ENCODE peak calls at places on chromosomes 16 and 17, in ten cellular contexts. One of them, this sample, is unnamed.

GRCh38 chr17:31803494-31804213 is 55.4 kb downstream of the COPRS start:
- DNase-seq in AG10803: no peak
- DNase-seq in skeletal muscle cell: no peak
- DNase-seq in esophagus muscularis mucosa: no peak
- DNase-seq in fibroblast of gingiva: no peak
- DNase-seq in stimulated activated CD4-positive, alpha-beta T cell treated with anti-CD3 and anti-CD28 coated beads, Interleukin-4, amount 100 ng/mL, for 24 hours: no peak
- DNase-seq in CD4-positive, alpha-beta memory T cell: no peak
- DNase-seq in A172: no peak
- DNase-seq in sciatic nerve: no peak
- DNase-seq in T-helper 2 cell: no peak
- DNase-seq in this sample: no peak

GRCh38 chr16:24253192-24253591 is 2.9 kb upstream of the CACNG3 start:
- DNase-seq in AG10803: peak; percentile 24
- DNase-seq in skeletal muscle cell: no peak
- DNase-seq in esophagus muscularis mucosa: no peak
- DNase-seq in fibroblast of gingiva: no peak
- DNase-seq in stimulated activated CD4-positive, alpha-beta T cell treated with anti-CD3 and anti-CD28 coated beads, Interleukin-4, amount 100 ng/mL, for 24 hours: peak; percentile 40
- DNase-seq in CD4-positive, alpha-beta memory T cell: peak; percentile 45
- DNase-seq in A172: no peak
- DNase-seq in sciatic nerve: no peak
- DNase-seq in T-helper 2 cell: peak; percentile 4
- DNase-seq in this sample: no peak

GRCh38 chr17:19641687-19642372 is 6.7 kb upstream of the ALDH3A2 start:
- DNase-seq in AG10803: no peak
- DNase-seq in skeletal muscle cell: no peak
- DNase-seq in esophagus muscularis mucosa: no peak
- DNase-seq in fibroblast of gingiva: no peak
- DNase-seq in stimulated activated CD4-positive, alpha-beta T cell treated with anti-CD3 and anti-CD28 coated beads, Interleukin-4, amount 100 ng/mL, for 24 hours: no peak
- DNase-seq in CD4-positive, alpha-beta memory T cell: no peak
- DNase-seq in A172: peak; percentile 26
- DNase-seq in sciatic nerve: no peak
- DNase-seq in T-helper 2 cell: no peak
- DNase-seq in this sample: no peak

GRCh38 chr17:42421479-42422332 is 1.4 kb downstream of the CAVIN1 start:
- DNase-seq in AG10803: peak; percentile 68
- DNase-seq in skeletal muscle cell: no peak
- DNase-seq in esophagus muscularis mucosa: no peak
- DNase-seq in fibroblast of gingiva: peak; percentile 62
- DNase-seq in stimulated activated CD4-positive, alpha-beta T cell treated with anti-CD3 and anti-CD28 coated beads, Interleukin-4, amount 100 ng/mL, for 24 hours: no peak
- DNase-seq in CD4-positive, alpha-beta memory T cell: no peak
- DNase-seq in A172: peak; percentile 75
- DNase-seq in sciatic nerve: peak; percentile 76
- DNase-seq in T-helper 2 cell: no peak
- DNase-seq in this sample: no peak

GRCh38 chr17:55446581-55447205 is 25.1 kb upstream of the MMD start:
- DNase-seq in AG10803: no peak
- DNase-seq in skeletal muscle cell: no peak
- DNase-seq in esophagus muscularis mucosa: no peak
- DNase-seq in fibroblast of gingiva: no peak
- DNase-seq in stimulated activated CD4-positive, alpha-beta T cell treated with anti-CD3 and anti-CD28 coated beads, Interleukin-4, amount 100 ng/mL, for 24 hours: no peak
- DNase-seq in CD4-positive, alpha-beta memory T cell: no peak
- DNase-seq in A172: no peak
- DNase-seq in sciatic nerve: no peak
- DNase-seq in T-helper 2 cell: no peak
- DNase-seq in this sample: no peak

GRCh38 chr16:75042423-75043174 is 43.8 kb downstream of the ZNRF1 start:
- DNase-seq in AG10803: peak; percentile 28
- DNase-seq in skeletal muscle cell: no peak
- DNase-seq in esophagus muscularis mucosa: no peak
- DNase-seq in fibroblast of gingiva: no peak
- DNase-seq in stimulated activated CD4-positive, alpha-beta T cell treated with anti-CD3 and anti-CD28 coated beads, Interleukin-4, amount 100 ng/mL, for 24 hours: no peak
- DNase-seq in CD4-positive, alpha-beta memory T cell: no peak
- DNase-seq in A172: no peak
- DNase-seq in sciatic nerve: no peak
- DNase-seq in T-helper 2 cell: no peak
- DNase-seq in this sample: no peak

GRCh38 chr16:23423496-23424049 is 29.4 kb downstream of the COG7 start:
- DNase-seq in AG10803: peak; percentile 96
- DNase-seq in skeletal muscle cell: peak; percentile 83
- DNase-seq in esophagus muscularis mucosa: peak; percentile 96
- DNase-seq in fibroblast of gingiva: peak; percentile 98
- DNase-seq in stimulated activated CD4-positive, alpha-beta T cell treated with anti-CD3 and anti-CD28 coated beads, Interleukin-4, amount 100 ng/mL, for 24 hours: no peak
- DNase-seq in CD4-positive, alpha-beta memory T cell: no peak
- DNase-seq in A172: peak; percentile 97
- DNase-seq in sciatic nerve: peak; percentile 74
- DNase-seq in T-helper 2 cell: no peak
- DNase-seq in this sample: peak; percentile 96

GRCh38 chr16:12187939-12188673 is 211.6 kb downstream of the SNX29 start:
- DNase-seq in AG10803: peak; percentile 81
- DNase-seq in skeletal muscle cell: no peak
- DNase-seq in esophagus muscularis mucosa: no peak
- DNase-seq in fibroblast of gingiva: peak; percentile 14
- DNase-seq in stimulated activated CD4-positive, alpha-beta T cell treated with anti-CD3 and anti-CD28 coated beads, Interleukin-4, amount 100 ng/mL, for 24 hours: no peak
- DNase-seq in CD4-positive, alpha-beta memory T cell: no peak
- DNase-seq in A172: peak; percentile 38
- DNase-seq in sciatic nerve: peak; percentile 0
- DNase-seq in T-helper 2 cell: no peak
- DNase-seq in this sample: no peak

GRCh38 chr17:75345514-75346167 is 56.4 kb upstream of the SLC25A19 start:
- DNase-seq in AG10803: no peak
- DNase-seq in skeletal muscle cell: no peak
- DNase-seq in esophagus muscularis mucosa: no peak
- DNase-seq in fibroblast of gingiva: no peak
- DNase-seq in stimulated activated CD4-positive, alpha-beta T cell treated with anti-CD3 and anti-CD28 coated beads, Interleukin-4, amount 100 ng/mL, for 24 hours: no peak
- DNase-seq in CD4-positive, alpha-beta memory T cell: peak; percentile 50
- DNase-seq in A172: no peak
- DNase-seq in sciatic nerve: no peak
- DNase-seq in T-helper 2 cell: peak; percentile 7
- DNase-seq in this sample: no peak

GRCh38 chr17:7989781-7990655 is 12.4 kb upstream of the GUCY2D start:
- DNase-seq in AG10803: peak; percentile 61
- DNase-seq in skeletal muscle cell: no peak
- DNase-seq in esophagus muscularis mucosa: peak; percentile 95
- DNase-seq in fibroblast of gingiva: peak; percentile 38
- DNase-seq in stimulated activated CD4-positive, alpha-beta T cell treated with anti-CD3 and anti-CD28 coated beads, Interleukin-4, amount 100 ng/mL, for 24 hours: peak; percentile 95
- DNase-seq in CD4-positive, alpha-beta memory T cell: peak; percentile 88
- DNase-seq in A172: peak; percentile 63
- DNase-seq in sciatic nerve: peak; percentile 92
- DNase-seq in T-helper 2 cell: peak; percentile 94
- DNase-seq in this sample: no peak

GRCh38 chr17:8914554-8914953 is 47.1 kb upstream of the PIK3R6 start:
- DNase-seq in AG10803: no peak
- DNase-seq in skeletal muscle cell: no peak
- DNase-seq in esophagus muscularis mucosa: no peak
- DNase-seq in fibroblast of gingiva: no peak
- DNase-seq in stimulated activated CD4-positive, alpha-beta T cell treated with anti-CD3 and anti-CD28 coated beads, Interleukin-4, amount 100 ng/mL, for 24 hours: no peak
- DNase-seq in CD4-positive, alpha-beta memory T cell: no peak
- DNase-seq in A172: no peak
- DNase-seq in sciatic nerve: no peak
- DNase-seq in T-helper 2 cell: no peak
- DNase-seq in this sample: no peak

GRCh38 chr16:89412811-89413210 is 77.5 kb downstream of the ANKRD11 start:
- DNase-seq in AG10803: no peak
- DNase-seq in skeletal muscle cell: no peak
- DNase-seq in esophagus muscularis mucosa: no peak
- DNase-seq in fibroblast of gingiva: no peak
- DNase-seq in stimulated activated CD4-positive, alpha-beta T cell treated with anti-CD3 and anti-CD28 coated beads, Interleukin-4, amount 100 ng/mL, for 24 hours: no peak
- DNase-seq in CD4-positive, alpha-beta memory T cell: no peak
- DNase-seq in A172: no peak
- DNase-seq in sciatic nerve: no peak
- DNase-seq in T-helper 2 cell: no peak
- DNase-seq in this sample: no peak

GRCh38 chr17:74417178-74418045 is 14.5 kb upstream of the GPRC5C start:
- DNase-seq in AG10803: peak; percentile 25
- DNase-seq in skeletal muscle cell: no peak
- DNase-seq in esophagus muscularis mucosa: no peak
- DNase-seq in fibroblast of gingiva: no peak
- DNase-seq in stimulated activated CD4-positive, alpha-beta T cell treated with anti-CD3 and anti-CD28 coated beads, Interleukin-4, amount 100 ng/mL, for 24 hours: peak; percentile 11
- DNase-seq in CD4-positive, alpha-beta memory T cell: no peak
- DNase-seq in A172: peak; percentile 82
- DNase-seq in sciatic nerve: no peak
- DNase-seq in T-helper 2 cell: no peak
- DNase-seq in this sample: no peak

GRCh38 chr17:49696233-49696761 is 11.5 kb downstream of the SLC35B1 start:
- DNase-seq in AG10803: no peak
- DNase-seq in skeletal muscle cell: no peak
- DNase-seq in esophagus muscularis mucosa: no peak
- DNase-seq in fibroblast of gingiva: no peak
- DNase-seq in stimulated activated CD4-positive, alpha-beta T cell treated with anti-CD3 and anti-CD28 coated beads, Interleukin-4, amount 100 ng/mL, for 24 hours: peak; percentile 81
- DNase-seq in CD4-positive, alpha-beta memory T cell: peak; percentile 72
- DNase-seq in A172: no peak
- DNase-seq in sciatic nerve: no peak
- DNase-seq in T-helper 2 cell: peak; percentile 50
- DNase-seq in this sample: no peak

GRCh38 chr17:72434991-72435618 is 314.3 kb downstream of the SOX9 start:
- DNase-seq in AG10803: no peak
- DNase-seq in skeletal muscle cell: no peak
- DNase-seq in esophagus muscularis mucosa: no peak
- DNase-seq in fibroblast of gingiva: no peak
- DNase-seq in stimulated activated CD4-positive, alpha-beta T cell treated with anti-CD3 and anti-CD28 coated beads, Interleukin-4, amount 100 ng/mL, for 24 hours: no peak
- DNase-seq in CD4-positive, alpha-beta memory T cell: no peak
- DNase-seq in A172: no peak
- DNase-seq in sciatic nerve: no peak
- DNase-seq in T-helper 2 cell: no peak
- DNase-seq in this sample: no peak

GRCh38 chr17:50265690-50266306 is 8.5 kb upstream of the TMEM92 start:
- DNase-seq in AG10803: no peak
- DNase-seq in skeletal muscle cell: no peak
- DNase-seq in esophagus muscularis mucosa: no peak
- DNase-seq in fibroblast of gingiva: peak; percentile 19
- DNase-seq in stimulated activated CD4-positive, alpha-beta T cell treated with anti-CD3 and anti-CD28 coated beads, Interleukin-4, amount 100 ng/mL, for 24 hours: no peak
- DNase-seq in CD4-positive, alpha-beta memory T cell: no peak
- DNase-seq in A172: no peak
- DNase-seq in sciatic nerve: peak; percentile 60
- DNase-seq in T-helper 2 cell: no peak
- DNase-seq in this sample: no peak

GRCh38 chr17:49021095-49021767 is 24.0 kb downstream of the IGF2BP1 start:
- DNase-seq in AG10803: peak; percentile 59
- DNase-seq in skeletal muscle cell: peak; percentile 41
- DNase-seq in esophagus muscularis mucosa: no peak
- DNase-seq in fibroblast of gingiva: no peak
- DNase-seq in stimulated activated CD4-positive, alpha-beta T cell treated with anti-CD3 and anti-CD28 coated beads, Interleukin-4, amount 100 ng/mL, for 24 hours: no peak
- DNase-seq in CD4-positive, alpha-beta memory T cell: no peak
- DNase-seq in A172: no peak
- DNase-seq in sciatic nerve: no peak
- DNase-seq in T-helper 2 cell: no peak
- DNase-seq in this sample: no peak

GRCh38 chr16:75742424-75743047 is 16.2 kb upstream of the CPHXL start:
- DNase-seq in AG10803: no peak
- DNase-seq in skeletal muscle cell: no peak
- DNase-seq in esophagus muscularis mucosa: no peak
- DNase-seq in fibroblast of gingiva: no peak
- DNase-seq in stimulated activated CD4-positive, alpha-beta T cell treated with anti-CD3 and anti-CD28 coated beads, Interleukin-4, amount 100 ng/mL, for 24 hours: no peak
- DNase-seq in CD4-positive, alpha-beta memory T cell: no peak
- DNase-seq in A172: no peak
- DNase-seq in sciatic nerve: no peak
- DNase-seq in T-helper 2 cell: no peak
- DNase-seq in this sample: no peak

GRCh38 chr17:8068736-8069586 is 18.6 kb downstream of the ALOX12B start:
- DNase-seq in AG10803: no peak
- DNase-seq in skeletal muscle cell: no peak
- DNase-seq in esophagus muscularis mucosa: no peak
- DNase-seq in fibroblast of gingiva: no peak
- DNase-seq in stimulated activated CD4-positive, alpha-beta T cell treated with anti-CD3 and anti-CD28 coated beads, Interleukin-4, amount 100 ng/mL, for 24 hours: no peak
- DNase-seq in CD4-positive, alpha-beta memory T cell: no peak
- DNase-seq in A172: no peak
- DNase-seq in sciatic nerve: no peak
- DNase-seq in T-helper 2 cell: no peak
- DNase-seq in this sample: no peak

GRCh38 chr17:3794890-3795757 is 5.9 kb downstream of the ITGAE start:
- DNase-seq in AG10803: peak; percentile 20
- DNase-seq in skeletal muscle cell: peak; percentile 21
- DNase-seq in esophagus muscularis mucosa: no peak
- DNase-seq in fibroblast of gingiva: no peak
- DNase-seq in stimulated activated CD4-positive, alpha-beta T cell treated with anti-CD3 and anti-CD28 coated beads, Interleukin-4, amount 100 ng/mL, for 24 hours: peak; percentile 38
- DNase-seq in CD4-positive, alpha-beta memory T cell: peak; percentile 19
- DNase-seq in A172: peak; percentile 68
- DNase-seq in sciatic nerve: no peak
- DNase-seq in T-helper 2 cell: no peak
- DNase-seq in this sample: no peak

GRCh38 chr16:751152-752007 is 9.2 kb upstream of the MSLN start:
- DNase-seq in AG10803: no peak
- DNase-seq in skeletal muscle cell: no peak
- DNase-seq in esophagus muscularis mucosa: no peak
- DNase-seq in fibroblast of gingiva: no peak
- DNase-seq in stimulated activated CD4-positive, alpha-beta T cell treated with anti-CD3 and anti-CD28 coated beads, Interleukin-4, amount 100 ng/mL, for 24 hours: no peak
- DNase-seq in CD4-positive, alpha-beta memory T cell: no peak
- DNase-seq in A172: no peak
- DNase-seq in sciatic nerve: no peak
- DNase-seq in T-helper 2 cell: no peak
- DNase-seq in this sample: no peak

GRCh38 chr17:76909971-76910760 is 42.0 kb downstream of the MGAT5B start:
- DNase-seq in AG10803: peak; percentile 17
- DNase-seq in skeletal muscle cell: no peak
- DNase-seq in esophagus muscularis mucosa: no peak
- DNase-seq in fibroblast of gingiva: peak; percentile 6
- DNase-seq in stimulated activated CD4-positive, alpha-beta T cell treated with anti-CD3 and anti-CD28 coated beads, Interleukin-4, amount 100 ng/mL, for 24 hours: peak; percentile 23
- DNase-seq in CD4-positive, alpha-beta memory T cell: peak; percentile 36
- DNase-seq in A172: peak; percentile 23
- DNase-seq in sciatic nerve: no peak
- DNase-seq in T-helper 2 cell: no peak
- DNase-seq in this sample: no peak

GRCh38 chr16:21219551-21219950 is 8.2 kb upstream of the ZP2 start:
- DNase-seq in AG10803: no peak
- DNase-seq in skeletal muscle cell: no peak
- DNase-seq in esophagus muscularis mucosa: no peak
- DNase-seq in fibroblast of gingiva: no peak
- DNase-seq in stimulated activated CD4-positive, alpha-beta T cell treated with anti-CD3 and anti-CD28 coated beads, Interleukin-4, amount 100 ng/mL, for 24 hours: no peak
- DNase-seq in CD4-positive, alpha-beta memory T cell: no peak
- DNase-seq in A172: no peak
- DNase-seq in sciatic nerve: no peak
- DNase-seq in T-helper 2 cell: no peak
- DNase-seq in this sample: no peak

GRCh38 chr17:50290074-50290702 is 15.9 kb downstream of the TMEM92 start:
- DNase-seq in AG10803: peak; percentile 99
- DNase-seq in skeletal muscle cell: peak; percentile 99
- DNase-seq in esophagus muscularis mucosa: peak; percentile 95
- DNase-seq in fibroblast of gingiva: peak; percentile 98
- DNase-seq in stimulated activated CD4-positive, alpha-beta T cell treated with anti-CD3 and anti-CD28 coated beads, Interleukin-4, amount 100 ng/mL, for 24 hours: peak; percentile 8
- DNase-seq in CD4-positive, alpha-beta memory T cell: no peak
- DNase-seq in A172: peak; percentile 96
- DNase-seq in sciatic nerve: no peak
- DNase-seq in T-helper 2 cell: no peak
- DNase-seq in this sample: no peak

This sample was measured in vagina.